ENCODE peak calls at places on chromosomes 12 and 14, in six cellular contexts. One of them, this sample, is unnamed.

GRCh38 chr14:79473676-79474075 is 737.6 kb downstream of the DIO2 start:
- DNase-seq in lower leg skin: no peak
- DNase-seq in foreskin fibroblast: no peak
- DNase-seq in fibroblast of lung: no peak
- DNase-seq in substantia nigra: no peak
- DNase-seq in lung: no peak
- DNase-seq in this sample: no peak

GRCh38 chr12:15151141-15152091 is 69.8 kb downstream of the RERG start:
- DNase-seq in lower leg skin: no peak
- DNase-seq in foreskin fibroblast: no peak
- DNase-seq in fibroblast of lung: peak
- DNase-seq in substantia nigra: no peak
- DNase-seq in lung: no peak
- DNase-seq in this sample: no peak

GRCh38 chr12:132622437-132623071 is 4.0 kb downstream of the P2RX2 start:
- DNase-seq in lower leg skin: no peak
- DNase-seq in foreskin fibroblast: peak
- DNase-seq in fibroblast of lung: peak
- DNase-seq in substantia nigra: no peak
- DNase-seq in lung: no peak
- DNase-seq in this sample: peak

GRCh38 chr12:72444566-72444965 is 172.4 kb downstream of the TRHDE start:
- DNase-seq in lower leg skin: no peak
- DNase-seq in foreskin fibroblast: no peak
- DNase-seq in fibroblast of lung: no peak
- DNase-seq in substantia nigra: no peak
- DNase-seq in lung: no peak
- DNase-seq in this sample: no peak

GRCh38 chr14:69002069-69002468 is 23.0 kb upstream of the ACTN1 start:
- DNase-seq in lower leg skin: no peak
- DNase-seq in foreskin fibroblast: no peak
- DNase-seq in fibroblast of lung: no peak
- DNase-seq in substantia nigra: no peak
- DNase-seq in lung: no peak
- DNase-seq in this sample: no peak

GRCh38 chr12:61750604-61751003 is 509.6 kb upstream of the USP15 start:
- DNase-seq in lower leg skin: no peak
- DNase-seq in foreskin fibroblast: peak
- DNase-seq in fibroblast of lung: no peak
- DNase-seq in substantia nigra: no peak
- DNase-seq in lung: no peak
- DNase-seq in this sample: no peak

GRCh38 chr14:75831455-75831854 is 150.3 kb downstream of the TGFB3 start:
- DNase-seq in lower leg skin: peak
- DNase-seq in foreskin fibroblast: peak
- DNase-seq in fibroblast of lung: peak
- DNase-seq in substantia nigra: no peak
- DNase-seq in lung: peak
- DNase-seq in this sample: peak

GRCh38 chr12:49328816-49329215 is 5.8 kb downstream of the TROAP start:
- DNase-seq in lower leg skin: no peak
- DNase-seq in foreskin fibroblast: no peak
- DNase-seq in fibroblast of lung: no peak
- DNase-seq in substantia nigra: no peak
- DNase-seq in lung: no peak
- DNase-seq in this sample: no peak

GRCh38 chr12:40010899-40011774 is 94.7 kb downstream of the SLC2A13 start:
- DNase-seq in lower leg skin: peak
- DNase-seq in foreskin fibroblast: peak
- DNase-seq in fibroblast of lung: peak
- DNase-seq in substantia nigra: no peak
- DNase-seq in lung: peak
- DNase-seq in this sample: peak

GRCh38 chr12:124449623-124450375 is 117.6 kb downstream of the NCOR2 start:
- DNase-seq in lower leg skin: no peak
- DNase-seq in foreskin fibroblast: no peak
- DNase-seq in fibroblast of lung: no peak
- DNase-seq in substantia nigra: no peak
- DNase-seq in lung: no peak
- DNase-seq in this sample: no peak

GRCh38 chr14:105269405-105269804 is 21.1 kb downstream of the BTBD6 start:
- DNase-seq in lower leg skin: no peak
- DNase-seq in foreskin fibroblast: no peak
- DNase-seq in fibroblast of lung: no peak
- DNase-seq in substantia nigra: no peak
- DNase-seq in lung: no peak
- DNase-seq in this sample: no peak

GRCh38 chr14:66464261-66464660 is 21.9 kb upstream of the CCDC196 start:
- DNase-seq in lower leg skin: no peak
- DNase-seq in foreskin fibroblast: no peak
- DNase-seq in fibroblast of lung: no peak
- DNase-seq in substantia nigra: no peak
- DNase-seq in lung: no peak
- DNase-seq in this sample: no peak

GRCh38 chr14:68384881-68385280 is 408.0 kb downstream of the ZFP36L1 start:
- DNase-seq in lower leg skin: no peak
- DNase-seq in foreskin fibroblast: no peak
- DNase-seq in fibroblast of lung: no peak
- DNase-seq in substantia nigra: no peak
- DNase-seq in lung: no peak
- DNase-seq in this sample: no peak

GRCh38 chr12:111312708-111313107 is 56.2 kb downstream of the PHETA1 start:
- DNase-seq in lower leg skin: no peak
- DNase-seq in foreskin fibroblast: no peak
- DNase-seq in fibroblast of lung: no peak
- DNase-seq in substantia nigra: no peak
- DNase-seq in lung: no peak
- DNase-seq in this sample: no peak

GRCh38 chr14:54653764-54654469 is 87.0 kb downstream of the SAMD4A start:
- DNase-seq in lower leg skin: peak
- DNase-seq in foreskin fibroblast: peak
- DNase-seq in fibroblast of lung: peak
- DNase-seq in substantia nigra: no peak
- DNase-seq in lung: no peak
- DNase-seq in this sample: peak

This sample was measured in skeletal muscle cell.